ENCODE peak calls at places on chromosomes 7 and 10, in five cellular contexts. D, K, U, H and T are unnamed samples.

GRCh38 chr7:130877676-130878305 is 143.8 kb upstream of the KLF14 start:
- DNase-seq in D (no peak), K (no peak), U (no peak), H (no peak), T (no peak)

GRCh38 chr7:63925626-63926460 is 72.8 kb upstream of the ZNF722 start:
- DNase-seq in D (peak; percentile 93), K (peak; percentile 4), U (no peak), H (no peak), T (peak; percentile 29)

GRCh38 chr7:141014091-141014490 is 661 bp downstream of the MRPS33 start:
- DNase-seq in D (no peak), K (peak; percentile 9), U (no peak), H (no peak), T (no peak)

GRCh38 chr7:100465702-100466311 is 1.7 kb upstream of the SPACDR start:
- DNase-seq in D (peak; percentile 80), K (peak; percentile 68), U (no peak), H (peak; percentile 55), T (peak; percentile 89)

GRCh38 chr10:23345861-23346260 is 1.3 kb upstream of the C10orf67 start:
- DNase-seq in D (no peak), K (no peak), U (no peak), H (peak; percentile 68), T (peak; percentile 87)

GRCh38 chr7:155648752-155649339 is 4.4 kb downstream of the RBM33 start:
- DNase-seq in D (no peak), K (no peak), U (no peak), H (no peak), T (no peak)

GRCh38 chr7:52749880-52750279 is 285.6 kb upstream of the POM121L12 start:
- DNase-seq in D (no peak), K (peak; percentile 40), U (no peak), H (no peak), T (no peak)

GRCh38 chr7:17706734-17707133 is 233.6 kb downstream of the SNX13 start:
- DNase-seq in D (no peak), K (peak; percentile 82), U (peak; percentile 65), H (peak; percentile 41), T (peak; percentile 84)

GRCh38 chr7:44291733-44292395 is 33.5 kb downstream of the CAMK2B start:
- DNase-seq in D (no peak), K (peak; percentile 0), U (no peak), H (no peak), T (peak; percentile 24)

GRCh38 chr7:105187302-105188169 is 173.5 kb downstream of the KMT2E start:
- DNase-seq in D (no peak), K (no peak), U (no peak), H (no peak), T (no peak)

GRCh38 chr10:84308481-84309304 is 19.7 kb upstream of the CCSER2 start:
- DNase-seq in D (peak; percentile 44), K (no peak), U (no peak), H (peak; percentile 31), T (peak; percentile 62)

GRCh38 chr7:47488205-47488968 is 93.5 kb downstream of the TNS3 start:
- DNase-seq in D (no peak), K (no peak), U (no peak), H (no peak), T (no peak)

GRCh38 chr7:140649566-140650205 is 9.1 kb upstream of the DENND2A start:
- DNase-seq in D (no peak), K (no peak), U (no peak), H (no peak), T (peak; percentile 26)

GRCh38 chr7:142478479-142479220 is 220.8 kb upstream of the PRSS58 start:
- DNase-seq in D (no peak), K (peak; percentile 60), U (peak; percentile 48), H (no peak), T (peak; percentile 65)

GRCh38 chr10:124149681-124150080 is 56.3 kb upstream of the CHST15 start:
- DNase-seq in D (no peak), K (no peak), U (no peak), H (no peak), T (no peak)

GRCh38 chr10:80154978-80155695 is 22.6 kb downstream of the PLAC9 start:
- DNase-seq in D (no peak), K (no peak), U (no peak), H (no peak), T (peak; percentile 94)

GRCh38 chr10:21516270-21517131 is 9.0 kb downstream of the SKIDA1 start:
- DNase-seq in D (peak; percentile 62), K (peak; percentile 81), U (no peak), H (no peak), T (peak; percentile 77)

GRCh38 chr7:54542920-54543539 is 855 bp downstream of the VSTM2A start:
- DNase-seq in D (no peak), K (peak; percentile 65), U (no peak), H (no peak), T (peak; percentile 18)

GRCh38 chr7:142881586-142882337 is 3.8 kb downstream of the TRPV6 start:
- DNase-seq in D (no peak), K (no peak), U (no peak), H (no peak), T (no peak)

GRCh38 chr10:35661236-35661635 is 19.1 kb upstream of the FZD8 start:
- DNase-seq in D (no peak), K (no peak), U (no peak), H (no peak), T (no peak)

GRCh38 chr7:120171406-120171805 is 101.6 kb upstream of the KCND2 start:
- DNase-seq in D (no peak), K (no peak), U (peak; percentile 6), H (no peak), T (no peak)

GRCh38 chr10:94680544-94680943 is 3.0 kb upstream of the CYP2C18 start:
- DNase-seq in D (no peak), K (no peak), U (no peak), H (no peak), T (peak; percentile 1)

GRCh38 chr10:111082102-111082975 is 5.5 kb downstream of the ADRA2A start:
- DNase-seq in D (no peak), K (no peak), U (no peak), H (no peak), T (no peak)

GRCh38 chr10:117167346-117168134 is 29.5 kb upstream of the VAX1 start:
- DNase-seq in D (no peak), K (no peak), U (no peak), H (no peak), T (no peak)

GRCh38 chr7:2417981-2418481 is 14.6 kb downstream of the CHST12 start:
- DNase-seq in D (peak; percentile 35), K (no peak), U (no peak), H (no peak), T (peak; percentile 37)

GRCh38 chr10:111784936-111785465 is 398.6 kb downstream of the GPAM start:
- DNase-seq in D (no peak), K (peak; percentile 5), U (no peak), H (no peak), T (no peak)

GRCh38 chr7:1080918-1081255 is 7.0 kb upstream of the GPER1 start:
- DNase-seq in D (no peak), K (no peak), U (no peak), H (no peak), T (no peak)

GRCh38 chr7:135685306-135686084 is 23.2 kb downstream of the STMP1 start:
- DNase-seq in D (no peak), K (no peak), U (no peak), H (no peak), T (peak; percentile 76)

GRCh38 chr10:31697271-31698168 is 231.1 kb downstream of the ARHGAP12 start:
- DNase-seq in D (peak; percentile 86), K (peak; percentile 22), U (no peak), H (no peak), T (peak; percentile 84)

GRCh38 chr7:23277359-23277989 is 21.7 kb upstream of the MALSU1 start:
- DNase-seq in D (no peak), K (peak; percentile 54), U (peak; percentile 62), H (peak; percentile 58), T (peak; percentile 83)

GRCh38 chr7:95595825-95596182 is 512 bp downstream of the PDK4 start:
- DNase-seq in D (no peak), K (no peak), U (no peak), H (no peak), T (no peak)

GRCh38 chr7:80449841-80450240 is 62.0 kb downstream of the GNAT3 start:
- DNase-seq in D (no peak), K (no peak), U (no peak), H (no peak), T (no peak)